ENCODE peak calls at places on chromosomes 16 and 17, in six cellular contexts. Y is A549, W is HCT116, J is SK-N-SH, R is GM12878, F is K562. L is an unnamed sample.

GRCh38 chr17:4364622-4365041 is 1.8 kb downstream of the UBE2G1 start:
- DNase-seq in Y (no peak), W (no peak), J (no peak), R (no peak), F (peak; percentile 9), L (no peak)

GRCh38 chr16:27362570-27363245 is 39.3 kb upstream of the IL21R start:
- DNase-seq in Y (no peak), W (no peak), J (no peak), R (no peak), F (no peak), L (no peak)

GRCh38 chr17:49210158-49211029 is at the start of the genes ABI3 and GNGT2:
- DNase-seq in Y (no peak), W (no peak), J (peak; percentile 20), R (peak; percentile 92), F (no peak), L (peak; percentile 92)

GRCh38 chr17:75010683-75011406 is 1.6 kb upstream of the MRPL58 start:
- DNase-seq in Y (peak; percentile 64), W (no peak), J (peak; percentile 91), R (no peak), F (peak; percentile 49), L (no peak)

GRCh38 chr16:25855818-25856217 is 164.1 kb downstream of the HS3ST4 start:
- DNase-seq in Y (no peak), W (no peak), J (no peak), R (no peak), F (no peak), L (no peak)

GRCh38 chr17:36591434-36592315 is at the start of gene DHRS11:
- DNase-seq in Y (peak; percentile 73), W (peak; percentile 19), J (peak; percentile 99), R (no peak), F (peak; percentile 89), L (peak; percentile 88)

GRCh38 chr17:79042421-79043190 is 18.6 kb downstream of the C1QTNF1 start:
- DNase-seq in Y (peak; percentile 77), W (peak; percentile 60), J (peak; percentile 90), R (no peak), F (peak; percentile 54), L (peak; percentile 50)

GRCh38 chr17:40448639-40449261 is 5.5 kb downstream of the IGFBP4 start:
- DNase-seq in Y (peak; percentile 93), W (no peak), J (no peak), R (no peak), F (no peak), L (no peak)

GRCh38 chr16:80509872-80510271 is 30.9 kb upstream of the DYNLRB2 start:
- DNase-seq in Y (no peak), W (no peak), J (no peak), R (no peak), F (no peak), L (peak; percentile 34)

GRCh38 chr16:77600555-77600954 is 121.8 kb upstream of the NUDT7 start:
- DNase-seq in Y (no peak), W (no peak), J (no peak), R (no peak), F (no peak), L (no peak)

GRCh38 chr17:55722742-55723487 is at the start of gene TMEM100:
- DNase-seq in Y (no peak), W (no peak), J (peak; percentile 32), R (no peak), F (peak; percentile 54), L (peak; percentile 82)

GRCh38 chr17:52157603-52158449 is 688 bp downstream of the CA10 start:
- DNase-seq in Y (no peak), W (no peak), J (peak; percentile 64), R (no peak), F (no peak), L (no peak)

GRCh38 chr17:14580494-14580893 is 279.6 kb downstream of the HS3ST3B1 start:
- DNase-seq in Y (no peak), W (no peak), J (no peak), R (no peak), F (no peak), L (no peak)

GRCh38 chr17:41406205-41406604 is 8.8 kb upstream of the KRT31 start:
- DNase-seq in Y (peak; percentile 31), W (no peak), J (no peak), R (no peak), F (no peak), L (no peak)

GRCh38 chr16:19130852-19131808 is 17.4 kb downstream of the ITPRIPL2 start:
- DNase-seq in Y (peak; percentile 63), W (no peak), J (no peak), R (no peak), F (peak; percentile 42), L (peak; percentile 87)

GRCh38 chr16:85777583-85778310 is 21.6 kb downstream of the EMC8 start:
- DNase-seq in Y (no peak), W (no peak), J (no peak), R (no peak), F (no peak), L (no peak)

GRCh38 chr16:86668136-86668535 is 89.8 kb downstream of the FOXL1 start:
- DNase-seq in Y (peak; percentile 42), W (peak; percentile 71), J (no peak), R (no peak), F (peak; percentile 18), L (peak; percentile 10)

GRCh38 chr17:70139449-70139993 is 29.8 kb upstream of the KCNJ2 start:
- DNase-seq in Y (no peak), W (no peak), J (no peak), R (no peak), F (no peak), L (no peak)

GRCh38 chr16:88781140-88782077 is 3.6 kb downstream of the PIEZO1 start:
- DNase-seq in Y (no peak), W (no peak), J (no peak), R (no peak), F (peak; percentile 86), L (peak; percentile 84)
- TF ChIP-seq MAX in Y (no peak), W (no peak), J (no peak), R (peak; percentile 77), F (peak; percentile 97), L (peak; percentile 94)

DNA sequence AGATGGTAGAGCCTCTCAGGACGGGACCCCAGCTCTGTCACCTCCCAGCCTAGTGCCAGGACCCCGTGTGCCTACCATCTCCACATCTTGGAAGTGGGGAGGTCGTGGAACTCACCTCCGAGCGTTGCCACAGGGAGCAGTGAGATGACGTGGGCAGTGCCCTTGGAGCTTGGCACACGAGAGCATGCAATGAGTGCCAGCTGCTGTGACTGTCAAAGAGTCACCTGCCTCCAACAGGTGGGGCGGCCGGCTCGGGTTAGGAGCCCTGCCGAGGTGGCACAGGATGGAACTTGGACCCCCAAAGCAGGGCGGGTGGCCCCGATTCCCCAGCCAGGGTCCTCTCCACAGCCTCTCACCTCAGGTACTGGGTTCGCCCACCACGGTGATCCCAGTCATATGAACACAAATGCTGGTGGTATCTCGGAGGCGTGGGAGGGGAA is 5.5 kb downstream of the VPS4A start:
- DNase-seq in Y (no peak), W (no peak), J (no peak), R (no peak), F (no peak), L (peak; percentile 8)
- H3K4me3 ChIP-seq in Y (no peak overlapping the region), W (no peak overlapping the region), J (no peak overlapping the region), R (no peak overlapping the region), F (no peak overlapping the region), L (no peak overlapping the region)

GRCh38 chr17:31573047-31573446 is 181.6 kb downstream of the RAB11FIP4 start:
- DNase-seq in Y (no peak), W (no peak), J (no peak), R (no peak), F (no peak), L (no peak)
- TF ChIP-seq MAX in Y (no peak), W (no peak), J (no peak), R (no peak), F (no peak), L (no peak)

GRCh38 chr16:31430380-31431052 is 2.4 kb upstream of the COX6A2 start:
- DNase-seq in Y (no peak), W (no peak), J (no peak), R (no peak), F (no peak), L (no peak)
- H3K4me3 ChIP-seq in Y (no peak overlapping the region), W (no peak overlapping the region), J (no peak overlapping the region), R (no peak overlapping the region), F (no peak overlapping the region), L (no peak overlapping the region)

GRCh38 chr16:68235882-68236803 is at the start of gene ESRP2:
- DNase-seq in Y (no peak), W (peak; percentile 84), J (peak; percentile 37), R (no peak), F (no peak), L (no peak)

GRCh38 chr16:68238029-68238345 is 2.1 kb upstream of the ESRP2 start:
- DNase-seq in Y (no peak), W (no peak), J (no peak), R (no peak), F (no peak), L (no peak)

GRCh38 chr16:68237243-68238028 is 1.5 kb upstream of the ESRP2 start:
- DNase-seq in Y (peak; percentile 99), W (peak; percentile 96), J (peak; percentile 99), R (peak; percentile 86), F (no peak), L (peak; percentile 99)

GRCh38 chr16:68235105-68235881 is 634 bp downstream of the ESRP2 start:
- DNase-seq in Y (no peak), W (no peak), J (no peak), R (no peak), F (no peak), L (no peak)

DNA sequence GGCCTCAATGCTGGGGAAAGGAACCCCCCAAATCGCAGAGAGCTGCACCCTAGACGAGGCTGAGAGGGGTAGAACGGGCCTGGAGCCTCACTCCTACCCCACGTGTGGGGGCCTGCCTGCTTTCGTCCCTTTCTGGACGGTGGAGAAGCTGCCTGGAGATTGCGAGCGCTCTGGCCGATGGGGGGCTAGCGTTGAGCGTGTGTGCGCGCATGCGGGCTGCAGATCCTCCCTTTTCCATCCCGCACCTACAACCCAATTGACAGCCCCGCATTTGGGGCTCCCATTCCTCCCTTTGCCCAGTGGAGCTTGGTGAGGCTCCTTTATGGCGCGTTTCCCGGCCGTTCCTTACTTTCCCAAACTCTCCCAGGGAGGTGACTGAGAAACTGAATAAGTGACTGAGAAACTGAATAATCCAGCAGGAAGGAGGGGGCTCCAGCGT is 896 bp upstream of the ESRP2 start:
- DNase-seq in Y (no peak), W (no peak), J (no peak), R (no peak), F (no peak), L (no peak)
- TF ChIP-seq MAX in Y (no peak), W (no peak), J (no peak), R (no peak), F (no peak), L (no peak)

GRCh38 chr16:11036040-11036439 is 91.7 kb downstream of the CLEC16A start:
- DNase-seq in Y (no peak), W (no peak), J (no peak), R (no peak), F (no peak), L (no peak)
- H3K4me3 ChIP-seq in Y (no peak overlapping the region), W (no peak overlapping the region), J (no peak overlapping the region), R (no peak overlapping the region), F (no peak overlapping the region), L (no peak overlapping the region)

L was measured in NB4.